ENCODE peak calls at places on chromosomes 2 and 18, in eight cellular contexts. S is K562, Q is HepG2, A is endothelial cell of umbilical vein, H is SK-N-SH, Y is HCT116, K is H1, X is GM12878. E is an unnamed sample.

GRCh38 chr2:73074110-73075069 is 2.9 kb upstream of the SFXN5 start:
- DNase-seq in S (no peak), Q (no peak), A (no peak), H (no peak), Y (no peak), K (no peak), X (no peak), E (no peak)

GRCh38 chr2:63438171-63438570 is 150.1 kb downstream of the WDPCP start:
- DNase-seq in S (no peak), Q (no peak), A (peak), H (no peak), Y (no peak), K (no peak), X (no peak), E (no peak)

GRCh38 chr18:58670561-58671121 is 624 bp upstream of the MALT1 start:
- DNase-seq in S (no peak), Q (no peak), A (no peak), H (peak), Y (peak), K (no peak), X (no peak), E (no peak)

GRCh38 chr18:74083071-74083954 is 64.3 kb downstream of the FBXO15 start:
- DNase-seq in S (no peak), Q (no peak), A (no peak), H (no peak), Y (no peak), K (no peak), X (no peak), E (no peak)

GRCh38 chr2:64623232-64623879 is 30.4 kb downstream of the SERTAD2 start:
- DNase-seq in S (no peak), Q (no peak), A (no peak), H (no peak), Y (no peak), K (no peak), X (no peak), E (no peak)

GRCh38 chr2:175884673-175885393 is 117.2 kb downstream of the LNPK start:
- DNase-seq in S (no peak), Q (no peak), A (no peak), H (no peak), Y (no peak), K (no peak), X (no peak), E (no peak)

GRCh38 chr2:109123586-109124201 is 5.3 kb upstream of the SH3RF3 start:
- DNase-seq in S (no peak), Q (no peak), A (no peak), H (no peak), Y (no peak), K (no peak), X (no peak), E (no peak)

GRCh38 chr18:41266616-41267015 is 688.4 kb upstream of the PIK3C3 start:
- DNase-seq in S (no peak), Q (no peak), A (no peak), H (no peak), Y (no peak), K (no peak), X (no peak), E (no peak)

GRCh38 chr2:62300925-62301324 is 105.0 kb downstream of the B3GNT2 start:
- DNase-seq in S (peak), Q (no peak), A (no peak), H (no peak), Y (no peak), K (no peak), X (no peak), E (no peak)

GRCh38 chr2:212193066-212193465 is 345.5 kb downstream of the ERBB4 start:
- DNase-seq in S (no peak), Q (no peak), A (no peak), H (no peak), Y (no peak), K (no peak), X (no peak), E (no peak)
- H3K4me3 ChIP-seq in S (no peak), Q (no peak), A (no peak), H (no peak), Y (no peak), K (no peak), X (no peak), E (no peak)

GRCh38 chr2:160292225-160292624 is 92.2 kb upstream of the ITGB6 start:
- DNase-seq in S (no peak), Q (peak), A (no peak), H (no peak), Y (no peak), K (no peak), X (no peak), E (no peak)

GRCh38 chr2:160294889-160295288 is 94.8 kb upstream of the ITGB6 start:
- DNase-seq in S (no peak), Q (no peak), A (no peak), H (no peak), Y (no peak), K (no peak), X (no peak), E (no peak)

GRCh38 chr2:160295519-160296231 is 95.6 kb upstream of the ITGB6 start:
- DNase-seq in S (no peak), Q (no peak), A (no peak), H (no peak), Y (no peak), K (no peak), X (no peak), E (no peak)

GRCh38 chr2:160293401-160293911 is 93.4 kb upstream of the ITGB6 start:
- DNase-seq in S (no peak), Q (no peak), A (no peak), H (peak), Y (no peak), K (no peak), X (no peak), E (no peak)

DNA sequence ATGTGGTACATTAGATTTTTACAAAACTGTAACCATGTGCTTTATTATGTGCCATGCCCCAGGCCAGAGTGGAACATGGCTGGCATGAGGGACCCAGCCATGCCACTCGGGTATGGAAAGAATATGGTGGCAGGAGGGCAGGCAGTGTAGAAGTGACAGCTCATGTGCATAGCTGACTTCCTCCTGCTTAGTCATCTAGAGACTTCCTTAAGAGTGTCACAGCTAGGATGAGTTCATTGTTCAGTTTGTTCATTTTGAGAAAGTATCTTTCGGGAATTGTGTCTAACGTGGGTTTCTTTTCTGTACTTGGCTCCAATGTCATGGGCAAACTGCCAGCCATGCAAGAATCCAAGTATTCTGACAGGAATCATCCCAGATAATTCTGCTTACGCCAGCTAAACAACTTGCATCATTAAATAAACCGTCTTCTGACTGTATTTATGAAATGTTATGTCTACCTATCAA is 94.3 kb upstream of the ITGB6 start:
- DNase-seq in S (no peak), Q (no peak), A (peak), H (no peak), Y (no peak), K (no peak), X (no peak), E (no peak)
- H3K9ac ChIP-seq in S (no peak), Q (no peak), A (no peak), H (no peak), Y (no peak), K (no peak), X (no peak), E (no peak)

DNA sequence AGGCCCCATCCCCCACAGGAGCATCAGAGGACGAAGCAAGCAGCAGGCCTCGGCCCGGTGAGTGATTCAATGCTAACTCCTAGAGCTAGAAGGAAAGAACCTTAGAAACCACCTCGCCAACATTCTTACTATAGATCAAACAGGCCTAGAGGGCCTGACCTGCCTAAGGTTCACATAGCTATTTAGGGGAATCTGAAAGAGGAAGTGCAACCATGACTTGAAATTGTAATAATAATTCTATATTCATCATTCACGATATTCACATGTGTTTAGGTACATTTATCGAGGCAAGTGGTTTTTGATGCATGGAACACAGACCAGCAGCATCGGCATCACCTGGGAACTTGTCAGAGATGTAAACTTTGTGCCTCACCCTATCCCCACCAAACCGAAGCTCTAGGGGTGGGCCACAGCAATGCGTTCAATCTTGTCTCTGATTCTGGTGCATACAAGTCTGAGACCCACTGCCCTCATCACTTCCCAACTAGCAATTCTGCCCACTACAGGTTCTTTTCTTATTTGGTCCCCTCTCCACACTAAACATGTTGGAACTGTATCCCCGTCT is 78.0 kb upstream of the DNMT3A start:
- DNase-seq in S (no peak), Q (no peak), A (no peak), H (no peak), Y (no peak), K (no peak), X (peak), E (no peak)
- TF ChIP-seq POLR2AphosphoS5 in S (no peak), Q (no peak), A (no peak), H (no peak), Y (no peak), K (no peak), X (peak), E (no peak)

GRCh38 chr2:148023861-148024260 is 3.0 kb downstream of the MBD5 start:
- DNase-seq in S (no peak), Q (no peak), A (no peak), H (no peak), Y (no peak), K (no peak), X (no peak), E (no peak)
- H3K4me3 ChIP-seq in S (no peak), Q (no peak), A (no peak), H (no peak), Y (no peak), K (no peak), X (peak), E (peak)

GRCh38 chr2:10384089-10384734 is 63.9 kb downstream of the ODC1 start:
- DNase-seq in S (no peak), Q (no peak), A (no peak), H (no peak), Y (no peak), K (no peak), X (no peak), E (no peak)
- H3K9ac ChIP-seq in S (no peak), Q (no peak), A (no peak), H (no peak), Y (no peak), K (no peak), X (no peak), E (no peak)

GRCh38 chr2:224429441-224429810 is 27.5 kb upstream of the FAM124B start:
- DNase-seq in S (no peak), Q (no peak), A (no peak), H (no peak), Y (no peak), K (no peak), X (no peak), E (no peak)
- TF ChIP-seq POLR2AphosphoS5 in S (no peak), Q (no peak), A (no peak), H (no peak), Y (no peak), K (no peak), X (no peak), E (no peak)

DNA sequence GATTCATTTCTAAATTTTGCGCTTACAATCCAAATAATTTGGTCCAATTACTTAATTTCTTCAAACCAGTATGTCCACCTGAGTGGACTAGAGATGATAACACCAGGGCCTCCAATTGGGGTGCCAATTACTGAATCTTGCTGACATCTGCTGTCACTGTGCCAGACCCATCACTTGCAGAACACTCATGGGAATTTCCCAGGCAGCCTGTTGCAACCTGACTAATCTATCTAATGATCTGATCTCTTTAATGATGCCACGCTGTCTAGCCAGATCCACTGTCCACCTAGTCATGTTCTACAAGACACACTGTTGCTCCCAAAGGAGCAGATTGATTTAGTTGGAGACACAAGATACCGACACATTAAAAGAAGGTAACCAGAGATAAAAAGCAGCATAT is 11.8 kb upstream of the LRP1B start:
- DNase-seq in S (no peak), Q (no peak), A (no peak), H (no peak), Y (no peak), K (no peak), X (no peak), E (no peak)
- H3K4me3 ChIP-seq in S (no peak), Q (no peak), A (no peak), H (no peak), Y (no peak), K (no peak), X (no peak), E (no peak)